ENCODE peak calls at places on chromosomes 13 and 19, in nine cellular contexts. H is RPMI7951; O is amniotic epithelial cell; N is T1000; Q is brain pericyte; A is nephron progenitor cell; W is uterus; D is activated CD4-positive, alpha-beta T cell treated with anti-CD3 and anti-CD28 coated beads, Interleukin-2, amount 50 U/mL, for 1 hour; I is Peyer's patch. G is an unnamed sample.

GRCh38 chr13:113927661-113928581 is 46.0 kb downstream of the C13orf46 start:
- DNase-seq in H (peak), N (peak), A (no peak), Q (peak), W (peak), D (no peak), I (peak), O (peak), G (no peak)

GRCh38 chr13:79749985-79750551 is 269.1 kb downstream of the NDFIP2 start:
- DNase-seq in W (peak), H (peak), O (peak), A (no peak), N (no peak), Q (peak), I (peak), D (no peak), G (no peak)

GRCh38 chr19:38060346-38060745 is 153.3 kb downstream of the SIPA1L3 start:
- DNase-seq in D (no peak), H (no peak), I (no peak), A (no peak), O (no peak), W (no peak), N (no peak), Q (no peak), G (no peak)

GRCh38 chr19:19657397-19657783 is 6.1 kb downstream of the ATP13A1 start:
- DNase-seq in Q (no peak), N (no peak), W (no peak), I (no peak), D (no peak), O (no peak), A (no peak), H (no peak), G (no peak)

GRCh38 chr13:52827839-52828238 is 20.6 kb downstream of the PCDH8 start:
- DNase-seq in D (no peak), N (no peak), H (peak), W (no peak), A (no peak), I (no peak), O (no peak), Q (no peak), G (no peak)

GRCh38 chr19:43464089-43464775 is 1.2 kb downstream of the LYPD3 start:
- DNase-seq in D (no peak), I (peak), H (no peak), W (peak), O (no peak), N (no peak), Q (no peak), A (peak), G (no peak)

GRCh38 chr19:41748012-41748411 is 7.3 kb upstream of the CEACAM6 start:
- DNase-seq in A (no peak), O (no peak), H (no peak), W (no peak), N (no peak), I (no peak), D (no peak), Q (no peak), G (no peak)

GRCh38 chr19:4171676-4172075 is 10.7 kb downstream of the SIRT6 start:
- DNase-seq in I (no peak), O (no peak), H (no peak), W (no peak), A (no peak), N (no peak), Q (no peak), D (no peak), G (no peak)

GRCh38 chr19:14333101-14333871 is 48.0 kb upstream of the ADGRE5 start:
- DNase-seq in I (peak), H (peak), W (no peak), N (no peak), D (peak), O (peak), A (peak), Q (no peak), G (no peak)

GRCh38 chr19:45403781-45404556 is 900 bp downstream of the PPP1R13L start:
- DNase-seq in H (no peak), N (no peak), Q (no peak), O (peak), D (peak), A (peak), I (peak), W (peak), G (no peak)

GRCh38 chr13:20231839-20232555 is at the start of gene GJB6:
- DNase-seq in N (no peak), H (no peak), I (no peak), Q (no peak), A (peak), O (no peak), D (peak), W (no peak), G (no peak)

GRCh38 chr13:42996584-42996983 is 4.5 kb upstream of the EPSTI1 start:
- DNase-seq in W (no peak), H (peak), D (no peak), A (no peak), N (no peak), I (no peak), Q (no peak), O (peak), G (no peak)

GRCh38 chr13:30074955-30075614 is 224.7 kb upstream of the UBL3 start:
- DNase-seq in N (no peak), O (no peak), A (no peak), D (no peak), W (no peak), I (no peak), H (no peak), Q (no peak), G (no peak)